ENCODE peak calls at places on chromosome 16, in seven cellular contexts. D is NCI-H1417 treated with DMSO at 0.1 percent for 48 hours; W is SHP77; R is RKO; S is activated CD4-positive, alpha-beta T cell treated with anti-CD3 and anti-CD28 coated beads for 24 hours; J is mesenchymal stem cell; L is GM12865. B is an unnamed sample.

GRCh38 chr16:57462209-57462977 is at the start of gene POLR2C:
- DNase-seq in S (peak; percentile 93), W (peak; percentile 71), J (peak; percentile 88), D (peak; percentile 36), L (peak; percentile 94), R (peak; percentile 88), B (peak; percentile 75)

GRCh38 chr16:12245923-12246290 is 269.4 kb downstream of the SNX29 start:
- DNase-seq in W (peak; percentile 81), S (no peak), L (no peak), J (no peak), R (no peak), D (peak; percentile 94), B (no peak)

GRCh38 chr16:68386628-68387027 is 61.7 kb downstream of the SMPD3 start:
- DNase-seq in S (no peak), D (no peak), R (no peak), J (no peak), W (no peak), L (no peak), B (no peak)

GRCh38 chr16:67364610-67365256 is 28.6 kb downstream of the TPPP3 start:
- DNase-seq in R (no peak), D (no peak), J (no peak), W (no peak), S (no peak), L (no peak), B (no peak)

GRCh38 chr16:84832488-84833141 is 12.8 kb downstream of the CRISPLD2 start:
- DNase-seq in R (no peak), L (no peak), D (no peak), S (no peak), W (no peak), J (peak; percentile 99), B (no peak)

GRCh38 chr16:88349153-88349902 is 33.4 kb upstream of the ZNF469 start:
- DNase-seq in W (no peak), L (no peak), D (no peak), R (no peak), S (no peak), J (no peak), B (no peak)

GRCh38 chr16:84967828-84968227 is 43.5 kb downstream of the ZDHHC7 start:
- DNase-seq in S (no peak), R (no peak), L (no peak), W (no peak), D (no peak), J (no peak), B (no peak)

GRCh38 chr16:75621170-75621477 is 2.0 kb downstream of the ADAT1 start:
- DNase-seq in W (no peak), S (no peak), R (peak; percentile 66), D (no peak), L (peak; percentile 61), J (peak; percentile 63), B (no peak)

GRCh38 chr16:3734758-3735221 is 17.5 kb upstream of the TRAP1 start:
- DNase-seq in W (no peak), S (no peak), R (no peak), L (no peak), J (no peak), D (no peak), B (no peak)

GRCh38 chr16:54938351-54939346 is 8.0 kb downstream of the IRX5 start:
- DNase-seq in W (no peak), S (no peak), R (no peak), L (no peak), J (peak; percentile 53), D (no peak), B (no peak)

GRCh38 chr16:12420661-12421209 is 383.0 kb downstream of the CPPED1 start:
- DNase-seq in L (no peak), W (no peak), S (no peak), R (no peak), D (no peak), J (no peak), B (no peak)

GRCh38 chr16:66510711-66511614 is 39.0 kb downstream of the TK2 start:
- DNase-seq in D (no peak), S (no peak), L (no peak), R (no peak), J (no peak), W (no peak), B (no peak)

GRCh38 chr16:59878479-59878878 is 1144.4 kb upstream of the GOT2 start:
- DNase-seq in S (no peak), L (no peak), D (no peak), J (no peak), R (peak; percentile 27), W (peak; percentile 32), B (no peak)

GRCh38 chr16:66406534-66407368 is 20.3 kb upstream of the BEAN1 start:
- DNase-seq in L (peak; percentile 66), S (peak; percentile 90), W (peak; percentile 43), R (peak; percentile 69), D (no peak), J (peak; percentile 73), B (peak; percentile 32)